ENCODE peak calls at places on chromosomes 7 and 10, in ten cellular contexts. W, P, A, C, B, D, V, I, F and Q are unnamed samples.

GRCh38 chr10:97851341-97852001 is 1.8 kb downstream of the GOLGA7B start:
- DNase-seq in W (no peak), P (no peak), A (no peak), C (no peak), B (no peak), D (no peak), V (peak; percentile 69), I (no peak), F (no peak), Q (no peak)

GRCh38 chr7:156386097-156386496 is 254.5 kb upstream of the RNF32 start:
- DNase-seq in W (no peak), P (no peak), A (no peak), C (no peak), B (no peak), D (no peak), V (no peak), I (no peak), F (no peak), Q (no peak)

GRCh38 chr7:22861576-22861975 is 38.9 kb upstream of the TOMM7 start:
- DNase-seq in W (no peak), P (no peak), A (no peak), C (no peak), B (no peak), D (no peak), V (no peak), I (no peak), F (no peak), Q (no peak)

GRCh38 chr10:36280886-36281499 is 638.9 kb upstream of the FZD8 start:
- DNase-seq in W (peak; percentile 74), P (no peak), A (no peak), C (no peak), B (no peak), D (no peak), V (no peak), I (no peak), F (no peak), Q (no peak)

GRCh38 chr10:26858707-26859034 is 2.1 kb downstream of the ABI1 start:
- DNase-seq in W (peak; percentile 30), P (no peak), A (no peak), C (no peak), B (no peak), D (no peak), V (no peak), I (no peak), F (no peak), Q (peak; percentile 24)

GRCh38 chr10:109178576-109178975 is 744.7 kb downstream of the XPNPEP1 start:
- DNase-seq in W (no peak), P (no peak), A (no peak), C (no peak), B (no peak), D (peak; percentile 6), V (no peak), I (no peak), F (no peak), Q (no peak)

GRCh38 chr10:131179386-131179785 is 132.1 kb downstream of the TCERG1L start:
- DNase-seq in W (no peak), P (no peak), A (no peak), C (no peak), B (no peak), D (no peak), V (no peak), I (no peak), F (no peak), Q (no peak)

GRCh38 chr10:21494221-21495001 is 31.1 kb downstream of the SKIDA1 start:
- DNase-seq in W (peak; percentile 65), P (no peak), A (no peak), C (peak; percentile 52), B (peak; percentile 50), D (no peak), V (peak; percentile 58), I (no peak), F (peak; percentile 39), Q (no peak)

GRCh38 chr7:84002348-84002747 is 192.2 kb downstream of the SEMA3A start:
- DNase-seq in W (no peak), P (no peak), A (no peak), C (no peak), B (no peak), D (no peak), V (no peak), I (no peak), F (no peak), Q (no peak)

GRCh38 chr10:126041804-126042231 is 145.5 kb downstream of the FANK1 start:
- DNase-seq in W (peak; percentile 72), P (no peak), A (peak; percentile 57), C (peak; percentile 85), B (peak; percentile 80), D (peak; percentile 43), V (peak; percentile 91), I (peak; percentile 61), F (peak; percentile 65), Q (peak; percentile 50)

GRCh38 chr7:22356855-22357310 is at the start of gene RAPGEF5:
- DNase-seq in W (no peak), P (peak; percentile 2), A (no peak), C (peak; percentile 80), B (no peak), D (no peak), V (peak; percentile 58), I (no peak), F (peak; percentile 22), Q (no peak)

GRCh38 chr10:71290331-71290730 is 28.7 kb upstream of the SLC29A3 start:
- DNase-seq in W (no peak), P (no peak), A (no peak), C (no peak), B (no peak), D (no peak), V (peak; percentile 3), I (no peak), F (no peak), Q (no peak)

GRCh38 chr7:106622654-106623314 is 38.2 kb downstream of the CCDC71L start:
- DNase-seq in W (no peak), P (no peak), A (no peak), C (no peak), B (no peak), D (no peak), V (no peak), I (no peak), F (no peak), Q (no peak)

GRCh38 chr10:106078796-106079576 is 1085.5 kb downstream of the SORCS1 start:
- DNase-seq in W (peak; percentile 56), P (peak; percentile 12), A (no peak), C (no peak), B (no peak), D (no peak), V (no peak), I (no peak), F (peak; percentile 24), Q (peak; percentile 8)

GRCh38 chr7:98213874-98214810 is 2.9 kb downstream of the BHLHA15 start:
- DNase-seq in W (no peak), P (no peak), A (no peak), C (peak; percentile 46), B (peak; percentile 12), D (no peak), V (peak; percentile 39), I (peak; percentile 9), F (no peak), Q (no peak)

GRCh38 chr7:128863433-128863989 is 855 bp downstream of the ATP6V1F start:
- DNase-seq in W (peak; percentile 82), P (peak; percentile 58), A (no peak), C (peak; percentile 46), B (no peak), D (peak; percentile 74), V (no peak), I (no peak), F (peak; percentile 65), Q (peak; percentile 79)

GRCh38 chr7:30924624-30925023 is 13.0 kb downstream of the AQP1 start:
- DNase-seq in W (no peak), P (no peak), A (no peak), C (peak; percentile 8), B (peak; percentile 4), D (no peak), V (no peak), I (no peak), F (no peak), Q (no peak)

GRCh38 chr7:7922684-7923385 is 45.8 kb upstream of the GLCCI1 start:
- DNase-seq in W (no peak), P (no peak), A (no peak), C (no peak), B (no peak), D (no peak), V (no peak), I (no peak), F (no peak), Q (no peak)
- H3K4me3 ChIP-seq in W (no peak overlapping the region), P (no peak overlapping the region), A (no peak overlapping the region), C (no peak overlapping the region), B (no peak overlapping the region), D (no peak overlapping the region), V (no peak overlapping the region), I (no peak overlapping the region), F (no peak overlapping the region), Q (no peak overlapping the region)

GRCh38 chr10:74771054-74771453 is 55.3 kb upstream of the KAT6B start:
- DNase-seq in W (no peak), P (no peak), A (no peak), C (no peak), B (no peak), D (no peak), V (no peak), I (no peak), F (no peak), Q (no peak)
- TF ChIP-seq CTCF in W (peak; percentile 21), P (no peak), A (no peak), C (no peak), B (no peak), D (no peak), V (no peak), I (no peak), F (no peak), Q (no peak)

GRCh38 chr7:93920496-93921189 is 892 bp upstream of the GNG11 start:
- DNase-seq in W (peak; percentile 28), P (no peak), A (no peak), C (no peak), B (no peak), D (no peak), V (no peak), I (no peak), F (no peak), Q (peak; percentile 62)
- H3K4me3 ChIP-seq in W (peak overlapping the region; percentile 75), P (peak overlapping the region; percentile 77), A (no peak overlapping the region), C (no peak overlapping the region), B (peak overlapping the region; percentile 71), D (peak overlapping the region; percentile 99), V (peak overlapping the region; percentile 59), I (peak overlapping the region; percentile 76), F (no peak overlapping the region), Q (peak overlapping the region; percentile 85)

GRCh38 chr7:29310625-29311024 is 116.0 kb downstream of the CHN2 start:
- DNase-seq in W (no peak), P (no peak), A (no peak), C (no peak), B (no peak), D (no peak), V (no peak), I (no peak), F (no peak), Q (no peak)

GRCh38 chr7:29308424-29308823 is 113.8 kb downstream of the CHN2 start:
- DNase-seq in W (no peak), P (no peak), A (no peak), C (no peak), B (no peak), D (no peak), V (no peak), I (no peak), F (no peak), Q (no peak)

GRCh38 chr7:29311314-29311713 is 116.7 kb downstream of the CHN2 start:
- DNase-seq in W (no peak), P (no peak), A (no peak), C (no peak), B (no peak), D (no peak), V (no peak), I (no peak), F (no peak), Q (no peak)

GRCh38 chr7:29306276-29307036 is 111.9 kb downstream of the CHN2 start:
- DNase-seq in W (no peak), P (no peak), A (no peak), C (no peak), B (no peak), D (no peak), V (no peak), I (no peak), F (no peak), Q (no peak)

GRCh38 chr7:29309041-29309860 is 114.7 kb downstream of the CHN2 start:
- DNase-seq in W (no peak), P (no peak), A (no peak), C (no peak), B (no peak), D (no peak), V (no peak), I (no peak), F (no peak), Q (no peak)
- TF ChIP-seq CTCF in W (peak; percentile 51), P (no peak), A (no peak), C (no peak), B (no peak), D (no peak), V (no peak), I (no peak), F (no peak), Q (no peak)